ENCODE peak calls at places on chromosomes 11 and 22, in four cellular contexts. X is lung, S is epithelial cell of proximal tubule, N is uterus. P is an unnamed sample.

GRCh38 chr11:40397141-40397540 is 1062.3 kb downstream of the LRRC4C start:
- DNase-seq in X (no peak), S (no peak), N (no peak), P (no peak)

GRCh38 chr22:33728847-33729246 is 191.4 kb downstream of the LARGE1 start:
- DNase-seq in X (no peak), S (no peak), N (no peak), P (no peak)

GRCh38 chr11:122046846-122047245 is 69.2 kb downstream of the BLID start:
- DNase-seq in X (no peak), S (no peak), N (no peak), P (no peak)

GRCh38 chr22:25542231-25542630 is 22.2 kb upstream of the GRK3 start:
- DNase-seq in X (no peak), S (no peak), N (no peak), P (no peak)

GRCh38 chr11:37177721-37178120 is 579.7 kb upstream of the RAG2 start:
- DNase-seq in X (no peak), S (no peak), N (no peak), P (no peak)

GRCh38 chr11:7543302-7543701 is 29.5 kb downstream of the PPFIBP2 start:
- DNase-seq in X (no peak), S (no peak), N (no peak), P (no peak)

GRCh38 chr11:26741036-26741435 is 19.2 kb upstream of the SLC5A12 start:
- DNase-seq in X (no peak), S (no peak), N (no peak), P (no peak)

GRCh38 chr11:39806652-39807051 is 1652.8 kb downstream of the LRRC4C start:
- DNase-seq in X (no peak), S (no peak), N (no peak), P (no peak)

GRCh38 chr11:530960-531825 is 4.2 kb downstream of the HRAS start:
- DNase-seq in X (no peak), S (no peak), N (no peak), P (no peak)

GRCh38 chr11:115119136-115119535 is 385.1 kb downstream of the CADM1 start:
- DNase-seq in X (no peak), S (no peak), N (no peak), P (no peak)

GRCh38 chr11:116696381-116696941 is 76.3 kb downstream of the BUD13 start:
- DNase-seq in X (no peak), S (no peak), N (no peak), P (no peak)

GRCh38 chr11:69075421-69076128 is 26.8 kb downstream of the TPCN2 start:
- DNase-seq in X (peak; percentile 43), S (no peak), N (peak; percentile 97), P (no peak)

GRCh38 chr11:370087-370941 is 1.0 kb downstream of the B4GALNT4 start:
- DNase-seq in X (no peak), S (no peak), N (no peak), P (no peak)

GRCh38 chr11:33399421-33399820 is 142.2 kb downstream of the HIPK3 start:
- DNase-seq in X (no peak), S (no peak), N (no peak), P (no peak)

GRCh38 chr11:22666700-22667439 is 459 bp downstream of the GAS2 start:
- DNase-seq in X (no peak), S (no peak), N (no peak), P (no peak)

GRCh38 chr11:114683007-114683406 is 4.7 kb downstream of the NXPE2 start:
- DNase-seq in X (no peak), S (no peak), N (no peak), P (no peak)

GRCh38 chr22:46748948-46749681 is 11.1 kb upstream of the CERK start:
- DNase-seq in X (no peak), S (no peak), N (no peak), P (peak; percentile 65)

GRCh38 chr11:86588566-86589090 is 83.8 kb downstream of the ME3 start:
- DNase-seq in X (peak; percentile 57), S (peak; percentile 70), N (no peak), P (no peak)

GRCh38 chr11:61688368-61689163 is 8.4 kb downstream of the DAGLA start:
- DNase-seq in X (peak; percentile 54), S (no peak), N (peak; percentile 65), P (no peak)

GRCh38 chr11:61689164-61689496 is 8.9 kb downstream of the DAGLA start:
- DNase-seq in X (no peak), S (no peak), N (no peak), P (no peak)

GRCh38 chr11:61693897-61694840 is 14.0 kb downstream of the DAGLA start:
- DNase-seq in X (no peak), S (peak; percentile 46), N (no peak), P (no peak)

GRCh38 chr11:61690706-61691377 is 10.7 kb downstream of the DAGLA start:
- DNase-seq in X (no peak), S (no peak), N (no peak), P (no peak)

GRCh38 chr11:61691378-61692156 is 11.4 kb downstream of the DAGLA start:
- DNase-seq in X (no peak), S (no peak), N (no peak), P (no peak)
- H3K4me3 ChIP-seq in X (no peak overlapping the region), S (no peak overlapping the region), N (no peak overlapping the region), P (no peak overlapping the region)

DNA sequence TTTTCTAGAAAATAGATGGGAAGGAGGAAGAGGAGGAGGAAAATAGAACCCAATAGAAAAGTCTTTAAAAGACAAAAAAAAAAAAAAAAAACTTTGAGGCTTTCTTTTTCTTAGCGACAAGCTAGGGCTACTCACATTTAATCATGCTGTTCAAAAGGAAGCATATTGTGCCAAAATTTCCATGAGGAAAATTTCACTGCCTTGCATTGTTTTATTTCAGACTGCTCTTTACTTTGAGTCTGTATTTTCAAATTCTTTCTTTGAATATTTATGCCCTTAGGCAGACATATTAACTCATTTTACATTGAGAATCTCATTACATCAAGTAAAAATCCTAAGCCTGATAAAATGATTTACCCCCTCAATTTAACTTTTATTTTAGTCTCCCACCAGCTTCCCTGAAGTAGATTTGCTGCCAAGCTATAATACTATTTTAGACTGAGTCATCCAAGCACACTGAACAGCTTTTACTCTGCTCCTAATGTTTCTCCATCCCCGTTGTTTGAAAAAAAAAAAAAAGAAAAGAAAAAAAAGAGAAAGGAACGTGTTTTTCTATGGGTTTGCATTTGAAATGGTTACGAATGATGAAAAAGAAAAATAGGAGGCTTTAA is 189.3 kb upstream of the MTMR2 start:
- DNase-seq in X (no peak), S (no peak), N (no peak), P (no peak)
- H3K4me3 ChIP-seq in X (no peak overlapping the region), S (no peak overlapping the region), N (no peak overlapping the region), P (no peak overlapping the region)

GRCh38 chr22:39900306-39901227 is at the start of gene GRAP2:
- DNase-seq in X (no peak), S (no peak), N (no peak), P (peak; percentile 97)
- H3K4me3 ChIP-seq in X (no peak within 1 kb of the TSS), S (no peak within 1 kb of the TSS), N (no peak within 1 kb of the TSS), P (peak within 1 kb of the TSS; percentile 52)

GRCh38 chr11:64765291-64765803 is 5.6 kb upstream of the PYGM start:
- DNase-seq in X (no peak), S (no peak), N (no peak), P (no peak)
- H3K4me3 ChIP-seq in X (no peak overlapping the region), S (no peak overlapping the region), N (no peak overlapping the region), P (no peak overlapping the region)

GRCh38 chr11:111097191-111097590 is 148.3 kb upstream of the POU2AF2 start:
- DNase-seq in X (peak; percentile 46), S (no peak), N (peak; percentile 41), P (no peak)
- H3K4me3 ChIP-seq in X (no peak overlapping the region), S (peak overlapping the region; percentile 18), N (no peak overlapping the region), P (no peak overlapping the region)

GRCh38 chr22:37659066-37659896 is 758 bp downstream of the PDXP start:
- DNase-seq in X (no peak), S (no peak), N (no peak), P (no peak)
- H3K4me3 ChIP-seq in X (peak overlapping the region; percentile 55), S (peak overlapping the region; percentile 68), N (peak overlapping the region; percentile 68), P (peak overlapping the region; percentile 86)

GRCh38 chr22:35348703-35349102 is 32.2 kb upstream of the HMOX1 start:
- DNase-seq in X (no peak), S (no peak), N (no peak), P (no peak)
- H3K4me3 ChIP-seq in X (no peak overlapping the region), S (no peak overlapping the region), N (no peak overlapping the region), P (no peak overlapping the region)

DNA sequence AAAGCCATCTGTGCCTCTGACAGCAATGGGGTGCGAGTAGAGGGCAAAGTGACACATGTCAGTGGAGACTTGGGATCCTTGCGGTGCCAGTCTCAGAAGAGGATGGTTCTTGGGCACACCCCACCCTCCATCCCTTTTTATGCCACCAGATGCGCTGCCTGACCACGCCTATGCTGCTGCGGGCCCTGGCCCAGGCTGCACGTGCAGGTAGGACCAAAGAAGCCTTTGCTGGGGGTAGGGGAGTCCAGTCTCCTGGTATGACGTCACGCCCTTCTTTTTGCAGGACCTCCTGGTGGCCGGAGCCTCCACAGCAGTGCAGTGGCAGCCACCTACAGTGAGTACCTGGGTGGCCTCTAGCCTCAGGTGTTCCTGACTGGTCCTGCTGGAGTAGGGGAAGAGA is 1.5 kb downstream of the NDUFS8 start:
- DNase-seq in X (no peak), S (no peak), N (no peak), P (no peak)
- H3K4me3 ChIP-seq in X (no peak overlapping the region), S (peak overlapping the region; percentile 86), N (no peak overlapping the region), P (peak overlapping the region; percentile 96)

DNA sequence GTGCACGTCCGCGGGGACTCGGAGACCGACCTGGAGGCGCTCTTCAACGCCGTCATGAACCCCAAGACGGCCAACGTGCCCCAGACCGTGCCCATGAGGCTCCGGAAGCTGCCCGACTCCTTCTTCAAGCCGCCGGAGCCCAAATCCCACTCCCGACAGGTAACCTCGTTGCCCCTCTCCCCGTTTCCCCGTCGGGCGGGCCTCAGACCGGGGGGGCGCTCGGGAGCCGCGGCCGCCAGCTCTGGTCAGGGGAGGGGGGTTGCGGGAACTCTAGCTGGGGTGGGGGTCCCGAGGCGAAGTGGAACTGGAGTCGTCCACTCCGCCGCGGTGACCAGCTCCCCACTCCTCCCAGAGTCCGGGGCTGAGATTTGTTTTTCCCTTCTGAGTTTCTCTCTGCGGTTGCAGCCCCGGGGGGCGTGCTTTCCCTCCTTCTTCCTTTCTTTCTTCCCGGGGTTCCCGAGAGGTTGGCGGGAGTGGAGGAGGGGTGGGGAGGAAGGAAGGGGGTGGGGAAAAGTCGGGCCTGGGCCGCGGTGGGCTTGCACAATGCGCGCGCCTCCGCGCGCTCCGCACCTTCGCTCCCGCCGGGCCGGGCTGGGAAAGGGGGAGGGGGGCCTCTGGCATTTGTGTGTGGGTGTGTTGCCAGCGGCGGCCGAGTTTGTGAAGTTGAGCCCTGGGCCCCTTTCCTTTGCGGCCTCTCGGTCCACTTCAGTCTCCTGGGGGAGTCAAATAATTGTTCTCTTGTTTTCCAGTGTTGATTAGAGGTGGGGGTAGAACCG is 952 bp downstream of the YAP1 start:
- DNase-seq in X (peak; percentile 81), S (no peak), N (peak; percentile 81), P (no peak)
- H3K4me3 ChIP-seq in X (peak overlapping the region; percentile 86), S (peak overlapping the region; percentile 88), N (peak overlapping the region; percentile 80), P (peak overlapping the region; percentile 18)

P was measured in Jurkat, Clone E6-1.